ENCODE peak calls at places on chromosomes 3 and 15, in six cellular contexts. One of them, this sample, is unnamed.

GRCh38 chr3:113245775-113246174 is 34.4 kb downstream of the BOC start:
- DNase-seq in caudate nucleus: no peak
- DNase-seq in fibroblast of gingiva: peak
- DNase-seq in nephron progenitor cell: no peak
- DNase-seq in endodermal cell: no peak
- DNase-seq in activated CD8-positive, alpha-beta T cell treated with anti-CD3 and anti-CD28 coated beads, Interleukin-2, amount 10 ng/mL, durations not matched to agents 7 days and 5 days: no peak
- DNase-seq in this sample: no peak

GRCh38 chr15:74121858-74122257 is 8.5 kb upstream of the ISLR2 start:
- DNase-seq in caudate nucleus: no peak
- DNase-seq in fibroblast of gingiva: no peak
- DNase-seq in nephron progenitor cell: no peak
- DNase-seq in endodermal cell: peak
- DNase-seq in activated CD8-positive, alpha-beta T cell treated with anti-CD3 and anti-CD28 coated beads, Interleukin-2, amount 10 ng/mL, durations not matched to agents 7 days and 5 days: no peak
- DNase-seq in this sample: no peak

GRCh38 chr3:17422636-17423035 is 319.8 kb downstream of the TBC1D5 start:
- DNase-seq in caudate nucleus: no peak
- DNase-seq in fibroblast of gingiva: no peak
- DNase-seq in nephron progenitor cell: no peak
- DNase-seq in endodermal cell: no peak
- DNase-seq in activated CD8-positive, alpha-beta T cell treated with anti-CD3 and anti-CD28 coated beads, Interleukin-2, amount 10 ng/mL, durations not matched to agents 7 days and 5 days: no peak
- DNase-seq in this sample: no peak

GRCh38 chr3:45907769-45908705 is 21.7 kb downstream of the CCR9 start:
- DNase-seq in caudate nucleus: no peak
- DNase-seq in fibroblast of gingiva: peak
- DNase-seq in nephron progenitor cell: no peak
- DNase-seq in endodermal cell: peak
- DNase-seq in activated CD8-positive, alpha-beta T cell treated with anti-CD3 and anti-CD28 coated beads, Interleukin-2, amount 10 ng/mL, durations not matched to agents 7 days and 5 days: peak
- DNase-seq in this sample: no peak

GRCh38 chr3:42061711-42062408 is 29.3 kb upstream of the TRAK1 start:
- DNase-seq in caudate nucleus: no peak
- DNase-seq in fibroblast of gingiva: peak
- DNase-seq in nephron progenitor cell: no peak
- DNase-seq in endodermal cell: peak
- DNase-seq in activated CD8-positive, alpha-beta T cell treated with anti-CD3 and anti-CD28 coated beads, Interleukin-2, amount 10 ng/mL, durations not matched to agents 7 days and 5 days: no peak
- DNase-seq in this sample: peak

GRCh38 chr3:72604287-72604686 is 244.0 kb downstream of the SHQ1 start:
- DNase-seq in caudate nucleus: no peak
- DNase-seq in fibroblast of gingiva: no peak
- DNase-seq in nephron progenitor cell: no peak
- DNase-seq in endodermal cell: no peak
- DNase-seq in activated CD8-positive, alpha-beta T cell treated with anti-CD3 and anti-CD28 coated beads, Interleukin-2, amount 10 ng/mL, durations not matched to agents 7 days and 5 days: no peak
- DNase-seq in this sample: no peak

GRCh38 chr15:40003491-40003916 is 35.5 kb downstream of the SRP14 start:
- DNase-seq in caudate nucleus: no peak
- DNase-seq in fibroblast of gingiva: no peak
- DNase-seq in nephron progenitor cell: no peak
- DNase-seq in endodermal cell: no peak
- DNase-seq in activated CD8-positive, alpha-beta T cell treated with anti-CD3 and anti-CD28 coated beads, Interleukin-2, amount 10 ng/mL, durations not matched to agents 7 days and 5 days: no peak
- DNase-seq in this sample: no peak

GRCh38 chr3:189160519-189161309 is 11.1 kb upstream of the TPRG1 start:
- DNase-seq in caudate nucleus: no peak
- DNase-seq in fibroblast of gingiva: no peak
- DNase-seq in nephron progenitor cell: no peak
- DNase-seq in endodermal cell: no peak
- DNase-seq in activated CD8-positive, alpha-beta T cell treated with anti-CD3 and anti-CD28 coated beads, Interleukin-2, amount 10 ng/mL, durations not matched to agents 7 days and 5 days: no peak
- DNase-seq in this sample: no peak

GRCh38 chr3:155332668-155333160 is 39.2 kb upstream of the STRIT1 start:
- DNase-seq in caudate nucleus: no peak
- DNase-seq in fibroblast of gingiva: no peak
- DNase-seq in nephron progenitor cell: no peak
- DNase-seq in endodermal cell: no peak
- DNase-seq in activated CD8-positive, alpha-beta T cell treated with anti-CD3 and anti-CD28 coated beads, Interleukin-2, amount 10 ng/mL, durations not matched to agents 7 days and 5 days: no peak
- DNase-seq in this sample: no peak

GRCh38 chr3:190205739-190206138 is 85.0 kb upstream of the P3H2 start:
- DNase-seq in caudate nucleus: no peak
- DNase-seq in fibroblast of gingiva: no peak
- DNase-seq in nephron progenitor cell: no peak
- DNase-seq in endodermal cell: no peak
- DNase-seq in activated CD8-positive, alpha-beta T cell treated with anti-CD3 and anti-CD28 coated beads, Interleukin-2, amount 10 ng/mL, durations not matched to agents 7 days and 5 days: no peak
- DNase-seq in this sample: no peak

GRCh38 chr3:109921509-109921908 is 584.2 kb upstream of the DPPA4 start:
- DNase-seq in caudate nucleus: no peak
- DNase-seq in fibroblast of gingiva: no peak
- DNase-seq in nephron progenitor cell: no peak
- DNase-seq in endodermal cell: no peak
- DNase-seq in activated CD8-positive, alpha-beta T cell treated with anti-CD3 and anti-CD28 coated beads, Interleukin-2, amount 10 ng/mL, durations not matched to agents 7 days and 5 days: no peak
- DNase-seq in this sample: no peak

GRCh38 chr3:31704651-31705179 is 172.0 kb downstream of the STT3B start:
- DNase-seq in caudate nucleus: no peak
- DNase-seq in fibroblast of gingiva: peak
- DNase-seq in nephron progenitor cell: no peak
- DNase-seq in endodermal cell: no peak
- DNase-seq in activated CD8-positive, alpha-beta T cell treated with anti-CD3 and anti-CD28 coated beads, Interleukin-2, amount 10 ng/mL, durations not matched to agents 7 days and 5 days: no peak
- DNase-seq in this sample: no peak

GRCh38 chr3:150227839-150228238 is 180.3 kb upstream of the TSC22D2 start:
- DNase-seq in caudate nucleus: no peak
- DNase-seq in fibroblast of gingiva: peak
- DNase-seq in nephron progenitor cell: peak
- DNase-seq in endodermal cell: peak
- DNase-seq in activated CD8-positive, alpha-beta T cell treated with anti-CD3 and anti-CD28 coated beads, Interleukin-2, amount 10 ng/mL, durations not matched to agents 7 days and 5 days: peak
- DNase-seq in this sample: no peak

GRCh38 chr3:189309400-189309975 is 137.7 kb downstream of the TPRG1 start:
- DNase-seq in caudate nucleus: no peak
- DNase-seq in fibroblast of gingiva: no peak
- DNase-seq in nephron progenitor cell: no peak
- DNase-seq in endodermal cell: no peak
- DNase-seq in activated CD8-positive, alpha-beta T cell treated with anti-CD3 and anti-CD28 coated beads, Interleukin-2, amount 10 ng/mL, durations not matched to agents 7 days and 5 days: no peak
- DNase-seq in this sample: no peak